ENCODE peak calls at places on chromosomes 1 and 21, in four cellular contexts. One of them, this sample, is unnamed. For H3K36me3, the result is how much of the 10 kb centered on the place peaks cover.

GRCh38 chr1:231396643-231397042 is 25.4 kb downstream of the EGLN1 start:
- DNase-seq in IMR-90: no peak
- DNase-seq in mesendoderm: no peak
- DNase-seq in neuronal stem cell: no peak
- DNase-seq in this sample: no peak

GRCh38 chr1:243254233-243254926 is 701 bp downstream of the CEP170 start:
- DNase-seq in neuronal stem cell: peak
- DNase-seq in mesendoderm: peak
- DNase-seq in IMR-90: peak
- DNase-seq in this sample: peak

GRCh38 chr21:39559511-39559910 is 53.2 kb upstream of the B3GALT5 start:
- DNase-seq in neuronal stem cell: no peak
- DNase-seq in IMR-90: no peak
- DNase-seq in mesendoderm: no peak
- DNase-seq in this sample: no peak

GRCh38 chr1:231213831-231214573 is 27.0 kb upstream of the GNPAT start:
- DNase-seq in mesendoderm: no peak
- DNase-seq in neuronal stem cell: no peak
- DNase-seq in IMR-90: no peak
- DNase-seq in this sample: no peak

GRCh38 chr1:173418107-173418985 is 58.8 kb upstream of the PRDX6 start:
- DNase-seq in neuronal stem cell: no peak
- DNase-seq in IMR-90: peak
- DNase-seq in mesendoderm: no peak
- DNase-seq in this sample: no peak

GRCh38 chr21:35375115-35375514 is 326.0 kb upstream of the RUNX1 start:
- DNase-seq in IMR-90: peak
- DNase-seq in neuronal stem cell: no peak
- DNase-seq in mesendoderm: no peak
- DNase-seq in this sample: peak

GRCh38 chr1:143720087-143721023 is 251.4 kb downstream of the FAM72C start:
- DNase-seq in neuronal stem cell: no peak
- DNase-seq in IMR-90: peak
- DNase-seq in mesendoderm: peak
- DNase-seq in this sample: no peak

GRCh38 chr1:116357487-116357886 is 15.6 kb upstream of the ATP1A1 start:
- DNase-seq in IMR-90: peak
- DNase-seq in mesendoderm: no peak
- DNase-seq in neuronal stem cell: no peak
- DNase-seq in this sample: no peak

GRCh38 chr1:180839547-180839946 is 73.2 kb upstream of the KIAA1614 start:
- DNase-seq in mesendoderm: no peak
- DNase-seq in IMR-90: no peak
- DNase-seq in neuronal stem cell: no peak
- DNase-seq in this sample: no peak

GRCh38 chr1:51119331-51119730 is 17.3 kb downstream of the C1orf185 start:
- DNase-seq in neuronal stem cell: no peak
- DNase-seq in mesendoderm: peak
- DNase-seq in IMR-90: no peak
- DNase-seq in this sample: no peak

GRCh38 chr21:38392722-38393121 is 105.6 kb downstream of the ERG start:
- DNase-seq in IMR-90: no peak
- DNase-seq in mesendoderm: no peak
- DNase-seq in neuronal stem cell: no peak
- DNase-seq in this sample: no peak

GRCh38 chr1:54099211-54099610 is 45.8 kb downstream of the TCEANC2 start:
- DNase-seq in neuronal stem cell: no peak
- DNase-seq in IMR-90: no peak
- DNase-seq in mesendoderm: no peak
- DNase-seq in this sample: no peak

GRCh38 chr1:91559838-91560514 is 59.3 kb downstream of the CDC7 start:
- DNase-seq in IMR-90: no peak
- DNase-seq in mesendoderm: no peak
- DNase-seq in neuronal stem cell: no peak
- DNase-seq in this sample: no peak

GRCh38 chr21:17925000-17925610 is 105.9 kb upstream of the C21orf91 start:
- DNase-seq in neuronal stem cell: peak
- DNase-seq in mesendoderm: peak
- DNase-seq in IMR-90: peak
- DNase-seq in this sample: peak

GRCh38 chr1:69388044-69388443 is 179.7 kb upstream of the LRRC7 start:
- DNase-seq in neuronal stem cell: no peak
- DNase-seq in IMR-90: no peak
- DNase-seq in mesendoderm: no peak
- DNase-seq in this sample: no peak

GRCh38 chr1:234726359-234726836 is 116.4 kb upstream of the IRF2BP2 start:
- DNase-seq in neuronal stem cell: no peak
- DNase-seq in IMR-90: peak
- DNase-seq in mesendoderm: peak
- DNase-seq in this sample: no peak

GRCh38 chr1:115648717-115649691 is 7.2 kb downstream of the VANGL1 start:
- DNase-seq in neuronal stem cell: no peak
- DNase-seq in IMR-90: no peak
- DNase-seq in mesendoderm: peak
- DNase-seq in this sample: peak

GRCh38 chr1:205354259-205354904 is 2.3 kb downstream of the KLHDC8A start:
- DNase-seq in mesendoderm: peak
- DNase-seq in neuronal stem cell: no peak
- DNase-seq in IMR-90: peak
- DNase-seq in this sample: peak

GRCh38 chr1:56644064-56644940 is 812 bp upstream of the PRKAA2 start:
- DNase-seq in IMR-90: peak
- DNase-seq in neuronal stem cell: no peak
- DNase-seq in mesendoderm: peak
- DNase-seq in this sample: peak

GRCh38 chr1:196590012-196590708 is 18.1 kb downstream of the KCNT2 start:
- DNase-seq in neuronal stem cell: no peak
- DNase-seq in IMR-90: no peak
- DNase-seq in mesendoderm: no peak
- DNase-seq in this sample: no peak

GRCh38 chr1:39652105-39652504 is 12.7 kb upstream of the HEYL start:
- DNase-seq in IMR-90: no peak
- DNase-seq in mesendoderm: no peak
- DNase-seq in neuronal stem cell: no peak
- DNase-seq in this sample: no peak

GRCh38 chr21:37380349-37381323 is 14.1 kb downstream of the DYRK1A start:
- DNase-seq in IMR-90: no peak
- DNase-seq in neuronal stem cell: no peak
- DNase-seq in mesendoderm: peak
- DNase-seq in this sample: no peak

GRCh38 chr1:117735045-117735992 is 129.5 kb downstream of the TENT5C start:
- DNase-seq in mesendoderm: peak
- DNase-seq in IMR-90: peak
- DNase-seq in neuronal stem cell: no peak
- DNase-seq in this sample: peak

GRCh38 chr1:15734901-15735300 is 1.2 kb upstream of the SLC25A34 start:
- DNase-seq in IMR-90: no peak
- DNase-seq in neuronal stem cell: no peak
- DNase-seq in mesendoderm: no peak
- DNase-seq in this sample: no peak

GRCh38 chr21:38989745-38990423 is 184.2 kb downstream of the ETS2 start:
- DNase-seq in IMR-90: peak
- DNase-seq in mesendoderm: no peak
- DNase-seq in neuronal stem cell: peak
- DNase-seq in this sample: peak

GRCh38 chr1:108643492-108644333 is 17.2 kb downstream of the HENMT1 start:
- DNase-seq in mesendoderm: peak
- DNase-seq in neuronal stem cell: peak
- DNase-seq in IMR-90: peak
- DNase-seq in this sample: peak

GRCh38 chr1:109863699-109864062 is 47.0 kb upstream of the CSF1 start:
- DNase-seq in neuronal stem cell: no peak
- DNase-seq in mesendoderm: no peak
- DNase-seq in IMR-90: no peak
- DNase-seq in this sample: peak

GRCh38 chr21:46097826-46098286 is at the start of gene COL6A2:
- DNase-seq in mesendoderm: peak
- DNase-seq in IMR-90: peak
- DNase-seq in neuronal stem cell: peak
- DNase-seq in this sample: peak
- H2BK5ac ChIP-seq in mesendoderm: no peak
- H2BK5ac ChIP-seq in IMR-90: peak
- H2BK5ac ChIP-seq in neuronal stem cell: no peak
- H2BK5ac ChIP-seq in this sample: no peak

GRCh38 chr1:228980232-228980969 is 245.1 kb downstream of the RHOU start:
- DNase-seq in mesendoderm: no peak
- DNase-seq in IMR-90: peak
- DNase-seq in neuronal stem cell: no peak
- DNase-seq in this sample: no peak
- H3K36me3 ChIP-seq in mesendoderm: under half
- H3K36me3 ChIP-seq in IMR-90: under half
- H3K36me3 ChIP-seq in neuronal stem cell: under half
- H3K36me3 ChIP-seq in this sample: under half

DNA sequence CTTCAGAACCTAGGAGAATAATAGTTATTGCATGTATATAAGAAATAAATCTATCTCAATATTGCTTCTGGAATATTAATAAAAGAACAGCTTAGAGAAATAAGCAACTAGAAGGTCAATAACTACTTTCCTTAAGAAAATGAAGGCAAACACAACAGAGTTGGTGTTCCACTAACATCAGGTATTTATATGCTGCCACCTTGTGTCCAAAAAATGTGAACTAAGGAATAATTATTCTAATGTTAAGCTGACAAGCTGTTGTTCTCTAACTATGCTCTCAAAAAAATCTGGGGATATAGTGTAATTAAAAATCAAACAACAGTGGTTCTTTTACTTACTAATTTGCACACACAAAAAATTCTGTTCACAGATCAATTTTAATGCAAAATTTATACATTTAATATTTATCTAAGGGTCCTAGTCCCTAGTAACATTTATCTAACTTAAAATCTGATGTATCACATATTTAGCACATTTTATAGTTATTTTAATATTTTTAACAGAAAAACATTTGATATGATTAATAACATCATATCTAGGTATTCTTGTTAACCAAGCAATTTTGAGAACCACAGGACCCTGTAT is 39.6 kb downstream of the UCHL5 start:
- DNase-seq in mesendoderm: peak
- DNase-seq in neuronal stem cell: peak
- DNase-seq in IMR-90: peak
- DNase-seq in this sample: peak
- H2BK15ac ChIP-seq in mesendoderm: no peak
- H2BK15ac ChIP-seq in neuronal stem cell: no peak
- H2BK15ac ChIP-seq in IMR-90: no peak
- H2BK15ac ChIP-seq in this sample: no peak

GRCh38 chr1:154186852-154187501 is 4.9 kb downstream of the TPM3 start:
- DNase-seq in IMR-90: no peak
- DNase-seq in mesendoderm: peak
- DNase-seq in neuronal stem cell: no peak
- DNase-seq in this sample: no peak
- H2BK5ac ChIP-seq in IMR-90: no peak
- H2BK5ac ChIP-seq in mesendoderm: no peak
- H2BK5ac ChIP-seq in neuronal stem cell: no peak
- H2BK5ac ChIP-seq in this sample: no peak

GRCh38 chr21:31686272-31686913 is 26.9 kb downstream of the SOD1 start:
- DNase-seq in IMR-90: no peak
- DNase-seq in mesendoderm: no peak
- DNase-seq in neuronal stem cell: no peak
- DNase-seq in this sample: no peak
- H3K36me3 ChIP-seq in IMR-90: under half
- H3K36me3 ChIP-seq in mesendoderm: under half
- H3K36me3 ChIP-seq in neuronal stem cell: half or more
- H3K36me3 ChIP-seq in this sample: half or more

This sample was measured in mesenchymal stem cell.